ENCODE peak calls at places on chromosomes 5 and 9, in five cellular contexts. G is psoas muscle, E is fibroblast of lung, M is left lung, R is tibial nerve. Z is an unnamed sample.

GRCh38 chr5:96745025-96745424 is 62.7 kb downstream of the ERAP1 start:
- DNase-seq in G (no peak), E (no peak), M (no peak), R (no peak), Z (no peak)

GRCh38 chr9:96719538-96720315 is 58.2 kb downstream of the ZNF510 start:
- DNase-seq in G (no peak), E (no peak), M (no peak), R (no peak), Z (no peak)

GRCh38 chr5:136212252-136212721 is 19.3 kb upstream of the SMIM32 start:
- DNase-seq in G (peak; percentile 80), E (peak; percentile 57), M (peak; percentile 43), R (no peak), Z (no peak)

GRCh38 chr5:10623305-10623910 is 59.5 kb downstream of the ANKRD33B start:
- DNase-seq in G (no peak), E (no peak), M (no peak), R (no peak), Z (no peak)

GRCh38 chr5:39717186-39717897 is 292.6 kb upstream of the DAB2 start:
- DNase-seq in G (no peak), E (peak; percentile 71), M (no peak), R (no peak), Z (no peak)

GRCh38 chr5:9401786-9402472 is 143.9 kb downstream of the SEMA5A start:
- DNase-seq in G (no peak), E (peak; percentile 57), M (no peak), R (no peak), Z (no peak)

GRCh38 chr9:126638571-126639132 is 24.9 kb downstream of the LMX1B start:
- DNase-seq in G (no peak), E (no peak), M (no peak), R (no peak), Z (no peak)

GRCh38 chr9:105127863-105128220 is 116.6 kb upstream of the SLC44A1 start:
- DNase-seq in G (no peak), E (no peak), M (no peak), R (no peak), Z (no peak)

GRCh38 chr5:181243521-181244307 is at the start of gene RACK1:
- DNase-seq in G (peak; percentile 93), E (peak; percentile 92), M (peak; percentile 89), R (peak; percentile 72), Z (no peak)

GRCh38 chr5:134136771-134137170 is 22.3 kb downstream of the TCF7 start:
- DNase-seq in G (no peak), E (no peak), M (peak; percentile 6), R (peak; percentile 10), Z (no peak)
- H3K4me1 ChIP-seq in G (peaks cover 27% of the 10 kb centered on the region), E (peaks cover 8% of the 10 kb centered on the region), M (no peaks in the 10 kb centered on the region), R (peaks cover 5% of the 10 kb centered on the region), Z (no peaks in the 10 kb centered on the region)

GRCh38 chr9:70642421-70642820 is 228.0 kb upstream of the KLF9 start:
- DNase-seq in G (no peak), E (no peak), M (no peak), R (no peak), Z (no peak)
- H3K4me1 ChIP-seq in G (no peaks in the 10 kb centered on the region), E (no peaks in the 10 kb centered on the region), M (no peaks in the 10 kb centered on the region), R (peaks cover 10% of the 10 kb centered on the region), Z (no peaks in the 10 kb centered on the region)

DNA sequence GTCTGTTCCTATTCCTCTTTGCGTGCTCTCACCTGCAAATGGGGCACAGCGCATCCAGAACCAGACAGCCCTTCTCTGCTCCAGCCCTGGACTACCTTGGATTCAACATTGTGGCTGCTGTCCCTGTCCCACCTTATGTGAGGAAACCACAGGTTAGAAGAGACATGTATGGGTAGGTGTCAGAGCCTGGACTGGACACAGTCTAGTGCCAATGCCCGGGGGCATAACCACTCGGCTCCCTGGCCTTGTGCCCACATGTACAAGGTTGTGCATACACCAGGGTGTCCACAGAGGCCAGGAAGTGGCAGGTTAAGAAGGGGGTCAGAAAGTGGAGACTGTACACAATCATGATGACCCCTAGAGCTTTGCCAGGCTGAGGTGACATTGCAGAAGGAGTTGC is 22.1 kb upstream of the BRD3 start:
- DNase-seq in G (no peak), E (no peak), M (no peak), R (no peak), Z (no peak)
- H3K4me1 ChIP-seq in G (no peaks in the 10 kb centered on the region), E (no peaks in the 10 kb centered on the region), M (no peaks in the 10 kb centered on the region), R (no peaks in the 10 kb centered on the region), Z (no peaks in the 10 kb centered on the region)

GRCh38 chr9:134894136-134894860 is 13.7 kb downstream of the FCN2 start:
- DNase-seq in G (no peak), E (no peak), M (no peak), R (no peak), Z (peak; percentile 15)

GRCh38 chr9:134896834-134897583 is 16.4 kb downstream of the FCN2 start:
- DNase-seq in G (no peak), E (no peak), M (no peak), R (no peak), Z (peak; percentile 19)

GRCh38 chr9:134892820-134893420 is 12.3 kb downstream of the FCN2 start:
- DNase-seq in G (no peak), E (no peak), M (no peak), R (no peak), Z (peak; percentile 5)

GRCh38 chr9:134895849-134896833 is 15.5 kb downstream of the FCN2 start:
- DNase-seq in G (no peak), E (peak; percentile 85), M (no peak), R (peak; percentile 64), Z (peak; percentile 58)

DNA sequence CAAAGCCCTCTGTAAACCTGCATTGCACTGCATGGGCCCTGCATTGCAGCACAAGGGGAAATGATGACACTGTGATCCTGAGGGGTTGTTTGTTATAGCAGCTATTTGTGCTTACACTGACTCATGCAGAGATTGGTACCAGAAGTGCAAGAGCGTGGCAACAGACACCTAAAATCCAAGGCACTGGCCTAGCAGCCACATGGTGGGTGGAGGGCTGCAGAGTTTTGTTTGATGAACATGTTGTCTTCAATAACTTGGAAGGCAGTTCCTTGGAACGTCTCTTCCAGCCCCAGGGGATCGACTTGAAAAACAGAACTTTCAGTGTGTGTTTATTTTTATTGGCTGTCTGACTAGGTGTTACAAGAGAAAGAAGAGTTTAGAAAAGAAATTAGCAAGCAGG is 14.5 kb downstream of the FCN2 start:
- DNase-seq in G (no peak), E (peak; percentile 80), M (no peak), R (peak; percentile 62), Z (no peak)
- H3K4me1 ChIP-seq in G (peaks cover 6% of the 10 kb centered on the region), E (no peaks in the 10 kb centered on the region), M (peaks cover 10% of the 10 kb centered on the region), R (peaks cover 4% of the 10 kb centered on the region), Z (no peaks in the 10 kb centered on the region)

GRCh38 chr9:89408628-89409101 is 89.2 kb downstream of the SEMA4D start:
- DNase-seq in G (no peak), E (no peak), M (no peak), R (no peak), Z (no peak)
- H3K4me1 ChIP-seq in G (peaks cover 38% of the 10 kb centered on the region), E (no peaks in the 10 kb centered on the region), M (no peaks in the 10 kb centered on the region), R (no peaks in the 10 kb centered on the region), Z (no peaks in the 10 kb centered on the region)

Z was measured in ascending aorta.